ENCODE peak calls at places on chromosome 17, in four cellular contexts. One of them, this sample, is unnamed.

GRCh38 chr17:74478369-74479100 is 12.1 kb downstream of the CD300A start:
- DNase-seq in mucosa of descending colon: no peak
- DNase-seq in dorsolateral prefrontal cortex: no peak
- DNase-seq in brain microvascular endothelial cell: no peak
- DNase-seq in this sample: no peak

GRCh38 chr17:65930140-65930715 is 261.7 kb downstream of the CEP112 start:
- DNase-seq in mucosa of descending colon: no peak
- DNase-seq in dorsolateral prefrontal cortex: no peak
- DNase-seq in brain microvascular endothelial cell: no peak
- DNase-seq in this sample: no peak

GRCh38 chr17:67421869-67422273 is 44.8 kb downstream of the PITPNC1 start:
- DNase-seq in mucosa of descending colon: no peak
- DNase-seq in brain microvascular endothelial cell: peak
- DNase-seq in dorsolateral prefrontal cortex: no peak
- DNase-seq in this sample: peak

GRCh38 chr17:74795327-74796020 is 19.3 kb upstream of the NAT9 start:
- DNase-seq in mucosa of descending colon: no peak
- DNase-seq in dorsolateral prefrontal cortex: no peak
- DNase-seq in brain microvascular endothelial cell: no peak
- DNase-seq in this sample: no peak

GRCh38 chr17:50471009-50471905 is 2.6 kb upstream of the CHAD start:
- DNase-seq in brain microvascular endothelial cell: no peak
- DNase-seq in mucosa of descending colon: peak
- DNase-seq in dorsolateral prefrontal cortex: no peak
- DNase-seq in this sample: no peak

GRCh38 chr17:9842057-9842758 is 16.5 kb downstream of the GLP2R start:
- DNase-seq in brain microvascular endothelial cell: peak
- DNase-seq in mucosa of descending colon: peak
- DNase-seq in dorsolateral prefrontal cortex: peak
- DNase-seq in this sample: peak

GRCh38 chr17:78958556-78959191 is 21.0 kb downstream of the LGALS3BP start:
- DNase-seq in dorsolateral prefrontal cortex: no peak
- DNase-seq in brain microvascular endothelial cell: no peak
- DNase-seq in mucosa of descending colon: no peak
- DNase-seq in this sample: peak

GRCh38 chr17:61495161-61495857 is 43.1 kb downstream of the TBX4 start:
- DNase-seq in dorsolateral prefrontal cortex: no peak
- DNase-seq in brain microvascular endothelial cell: no peak
- DNase-seq in mucosa of descending colon: no peak
- DNase-seq in this sample: peak

GRCh38 chr17:78853926-78854394 is 13.3 kb upstream of the USP36 start:
- DNase-seq in mucosa of descending colon: peak
- DNase-seq in brain microvascular endothelial cell: no peak
- DNase-seq in dorsolateral prefrontal cortex: no peak
- DNase-seq in this sample: no peak

GRCh38 chr17:17685775-17686291 is 4.6 kb downstream of the RAI1 start:
- DNase-seq in mucosa of descending colon: peak
- DNase-seq in brain microvascular endothelial cell: peak
- DNase-seq in dorsolateral prefrontal cortex: no peak
- DNase-seq in this sample: peak

GRCh38 chr17:42023524-42024349 is 3.8 kb downstream of the NKIRAS2 start:
- DNase-seq in mucosa of descending colon: no peak
- DNase-seq in dorsolateral prefrontal cortex: no peak
- DNase-seq in brain microvascular endothelial cell: no peak
- DNase-seq in this sample: no peak

GRCh38 chr17:76801706-76802105 is 63.8 kb downstream of the MFSD11 start:
- DNase-seq in dorsolateral prefrontal cortex: no peak
- DNase-seq in mucosa of descending colon: no peak
- DNase-seq in brain microvascular endothelial cell: no peak
- DNase-seq in this sample: no peak

GRCh38 chr17:75124041-75124818 is 7.3 kb downstream of the NT5C start:
- DNase-seq in dorsolateral prefrontal cortex: peak
- DNase-seq in brain microvascular endothelial cell: peak
- DNase-seq in mucosa of descending colon: peak
- DNase-seq in this sample: peak

GRCh38 chr17:33438136-33438535 is 145.0 kb upstream of the ASIC2 start:
- DNase-seq in mucosa of descending colon: no peak
- DNase-seq in brain microvascular endothelial cell: no peak
- DNase-seq in dorsolateral prefrontal cortex: no peak
- DNase-seq in this sample: no peak

GRCh38 chr17:32516450-32516849 is 29.7 kb downstream of the CDK5R1 start:
- DNase-seq in mucosa of descending colon: no peak
- DNase-seq in brain microvascular endothelial cell: no peak
- DNase-seq in dorsolateral prefrontal cortex: no peak
- DNase-seq in this sample: no peak

GRCh38 chr17:75487351-75488070 is 27.8 kb downstream of the CASKIN2 start:
- DNase-seq in dorsolateral prefrontal cortex: no peak
- DNase-seq in mucosa of descending colon: no peak
- DNase-seq in brain microvascular endothelial cell: peak
- DNase-seq in this sample: no peak

GRCh38 chr17:36221187-36221586 is 10.3 kb downstream of the CCL4L2 start:
- DNase-seq in brain microvascular endothelial cell: no peak
- DNase-seq in dorsolateral prefrontal cortex: no peak
- DNase-seq in mucosa of descending colon: no peak
- DNase-seq in this sample: no peak

GRCh38 chr17:74773871-74774286 is 2.3 kb downstream of the NAT9 start:
- DNase-seq in dorsolateral prefrontal cortex: no peak
- DNase-seq in brain microvascular endothelial cell: peak
- DNase-seq in mucosa of descending colon: no peak
- DNase-seq in this sample: peak

GRCh38 chr17:14355556-14355955 is 54.7 kb downstream of the HS3ST3B1 start:
- DNase-seq in mucosa of descending colon: no peak
- DNase-seq in brain microvascular endothelial cell: no peak
- DNase-seq in dorsolateral prefrontal cortex: no peak
- DNase-seq in this sample: no peak

GRCh38 chr17:68955181-68955841 is at the start of gene ABCA8:
- DNase-seq in brain microvascular endothelial cell: peak
- DNase-seq in dorsolateral prefrontal cortex: peak
- DNase-seq in mucosa of descending colon: no peak
- DNase-seq in this sample: peak

GRCh38 chr17:56793947-56794346 is 39.8 kb downstream of the C17orf67 start:
- DNase-seq in dorsolateral prefrontal cortex: no peak
- DNase-seq in brain microvascular endothelial cell: no peak
- DNase-seq in mucosa of descending colon: no peak
- DNase-seq in this sample: no peak

GRCh38 chr17:8056232-8056975 is 17.5 kb downstream of the ALOX15B start:
- DNase-seq in dorsolateral prefrontal cortex: peak
- DNase-seq in mucosa of descending colon: no peak
- DNase-seq in brain microvascular endothelial cell: peak
- DNase-seq in this sample: peak

GRCh38 chr17:73394523-73395450 is 83.0 kb upstream of the CDC42EP4 start:
- DNase-seq in mucosa of descending colon: no peak
- DNase-seq in brain microvascular endothelial cell: no peak
- DNase-seq in dorsolateral prefrontal cortex: no peak
- DNase-seq in this sample: no peak

GRCh38 chr17:67526700-67527099 is 149.6 kb downstream of the PITPNC1 start:
- DNase-seq in brain microvascular endothelial cell: no peak
- DNase-seq in mucosa of descending colon: no peak
- DNase-seq in dorsolateral prefrontal cortex: no peak
- DNase-seq in this sample: no peak

GRCh38 chr17:77110006-77110374 is 30.8 kb upstream of the SEC14L1 start:
- DNase-seq in mucosa of descending colon: no peak
- DNase-seq in brain microvascular endothelial cell: peak
- DNase-seq in dorsolateral prefrontal cortex: no peak
- DNase-seq in this sample: peak

GRCh38 chr17:7854851-7855642 is at the start of gene TMEM88:
- DNase-seq in mucosa of descending colon: peak
- DNase-seq in brain microvascular endothelial cell: no peak
- DNase-seq in dorsolateral prefrontal cortex: no peak
- DNase-seq in this sample: peak

GRCh38 chr17:79167486-79167885 is 92.9 kb downstream of the ENGASE start:
- DNase-seq in mucosa of descending colon: no peak
- DNase-seq in dorsolateral prefrontal cortex: no peak
- DNase-seq in brain microvascular endothelial cell: no peak
- DNase-seq in this sample: no peak

GRCh38 chr17:83081561-83082201 is 2.3 kb downstream of the METRNL start:
- DNase-seq in dorsolateral prefrontal cortex: no peak
- DNase-seq in mucosa of descending colon: peak
- DNase-seq in brain microvascular endothelial cell: no peak
- DNase-seq in this sample: peak

GRCh38 chr17:40485851-40486512 is 15.4 kb downstream of the TNS4 start:
- DNase-seq in dorsolateral prefrontal cortex: no peak
- DNase-seq in brain microvascular endothelial cell: peak
- DNase-seq in mucosa of descending colon: no peak
- DNase-seq in this sample: peak

GRCh38 chr17:72927146-72927545 is 165.3 kb downstream of the SLC39A11 start:
- DNase-seq in mucosa of descending colon: no peak
- DNase-seq in brain microvascular endothelial cell: no peak
- DNase-seq in dorsolateral prefrontal cortex: no peak
- DNase-seq in this sample: no peak

GRCh38 chr17:57985675-57985974 is 2.4 kb downstream of the VEZF1 start:
- DNase-seq in brain microvascular endothelial cell: no peak
- DNase-seq in dorsolateral prefrontal cortex: no peak
- DNase-seq in mucosa of descending colon: no peak
- DNase-seq in this sample: peak

GRCh38 chr17:82936768-82937171 is 96.9 kb upstream of the ZNF750 start:
- DNase-seq in mucosa of descending colon: no peak
- DNase-seq in dorsolateral prefrontal cortex: no peak
- DNase-seq in brain microvascular endothelial cell: no peak
- DNase-seq in this sample: no peak

GRCh38 chr17:55263565-55264272 is 1.0 kb upstream of the HLF start:
- DNase-seq in mucosa of descending colon: peak
- DNase-seq in dorsolateral prefrontal cortex: no peak
- DNase-seq in brain microvascular endothelial cell: no peak
- DNase-seq in this sample: no peak

GRCh38 chr17:17295141-17295540 is 8.0 kb upstream of the NT5M start:
- DNase-seq in dorsolateral prefrontal cortex: no peak
- DNase-seq in brain microvascular endothelial cell: no peak
- DNase-seq in mucosa of descending colon: no peak
- DNase-seq in this sample: no peak

GRCh38 chr17:79979201-79979840 is 56.4 kb downstream of the TBC1D16 start:
- DNase-seq in mucosa of descending colon: no peak
- DNase-seq in dorsolateral prefrontal cortex: no peak
- DNase-seq in brain microvascular endothelial cell: no peak
- DNase-seq in this sample: no peak

GRCh38 chr17:31453896-31454295 is 62.4 kb downstream of the RAB11FIP4 start:
- DNase-seq in mucosa of descending colon: no peak
- DNase-seq in dorsolateral prefrontal cortex: no peak
- DNase-seq in brain microvascular endothelial cell: no peak
- DNase-seq in this sample: no peak

GRCh38 chr17:65228734-65229390 is 91.7 kb downstream of the RGS9 start:
- DNase-seq in mucosa of descending colon: no peak
- DNase-seq in brain microvascular endothelial cell: no peak
- DNase-seq in dorsolateral prefrontal cortex: no peak
- DNase-seq in this sample: peak

GRCh38 chr17:5035356-5035755 is at the start of gene SLC52A1:
- DNase-seq in dorsolateral prefrontal cortex: no peak
- DNase-seq in mucosa of descending colon: peak
- DNase-seq in brain microvascular endothelial cell: no peak
- DNase-seq in this sample: no peak
- H3K4me3 ChIP-seq in dorsolateral prefrontal cortex: peak
- H3K4me3 ChIP-seq in mucosa of descending colon: no peak
- H3K4me3 ChIP-seq in brain microvascular endothelial cell: no peak
- H3K4me3 ChIP-seq in this sample: no peak

GRCh38 chr17:324151-324571 is 28.4 kb downstream of the RPH3AL start:
- DNase-seq in mucosa of descending colon: peak
- DNase-seq in dorsolateral prefrontal cortex: no peak
- DNase-seq in brain microvascular endothelial cell: no peak
- DNase-seq in this sample: no peak
- H3K4me3 ChIP-seq in mucosa of descending colon: no peak
- H3K4me3 ChIP-seq in dorsolateral prefrontal cortex: no peak
- H3K4me3 ChIP-seq in brain microvascular endothelial cell: no peak
- H3K4me3 ChIP-seq in this sample: no peak

DNA sequence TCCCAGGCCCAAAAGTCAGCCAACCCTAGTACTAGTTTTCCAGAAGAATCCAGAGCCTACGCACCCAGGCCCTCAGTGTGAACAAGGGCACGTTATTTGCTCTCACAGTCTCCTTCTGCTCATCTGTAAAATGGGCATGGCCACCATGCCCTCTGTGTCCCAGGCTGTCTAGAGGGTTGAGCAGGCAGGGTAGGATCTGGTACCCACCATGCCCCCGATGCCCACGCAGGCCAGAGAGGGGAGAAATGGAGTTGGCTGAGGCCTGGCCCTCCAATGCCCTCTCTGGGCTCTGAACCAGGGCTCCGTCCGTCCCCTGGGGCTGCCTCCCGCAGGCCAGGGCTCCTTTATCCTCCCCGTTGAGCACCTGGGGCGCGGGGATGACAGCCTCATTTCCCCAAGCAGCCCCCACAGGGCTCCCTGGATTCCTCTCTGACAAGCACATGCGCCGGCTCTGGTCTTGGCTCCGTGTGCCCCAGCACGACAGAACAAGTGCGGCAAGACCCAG is 9.1 kb upstream of the BAHCC1 start:
- DNase-seq in dorsolateral prefrontal cortex: no peak
- DNase-seq in brain microvascular endothelial cell: no peak
- DNase-seq in mucosa of descending colon: no peak
- DNase-seq in this sample: no peak
- H3K4me3 ChIP-seq in dorsolateral prefrontal cortex: peak
- H3K4me3 ChIP-seq in brain microvascular endothelial cell: peak
- H3K4me3 ChIP-seq in mucosa of descending colon: no peak
- H3K4me3 ChIP-seq in this sample: peak

GRCh38 chr17:38600416-38600815 is 5.3 kb downstream of the SRCIN1 start:
- DNase-seq in mucosa of descending colon: no peak
- DNase-seq in brain microvascular endothelial cell: no peak
- DNase-seq in dorsolateral prefrontal cortex: no peak
- DNase-seq in this sample: no peak
- H3K4me3 ChIP-seq in mucosa of descending colon: no peak
- H3K4me3 ChIP-seq in brain microvascular endothelial cell: no peak
- H3K4me3 ChIP-seq in dorsolateral prefrontal cortex: peak
- H3K4me3 ChIP-seq in this sample: no peak

GRCh38 chr17:38454528-38454927 is 26.3 kb downstream of the ARHGAP23 start:
- DNase-seq in brain microvascular endothelial cell: peak
- DNase-seq in mucosa of descending colon: no peak
- DNase-seq in dorsolateral prefrontal cortex: peak
- DNase-seq in this sample: peak
- H3K4me3 ChIP-seq in brain microvascular endothelial cell: peak
- H3K4me3 ChIP-seq in mucosa of descending colon: no peak
- H3K4me3 ChIP-seq in dorsolateral prefrontal cortex: peak
- H3K4me3 ChIP-seq in this sample: peak

GRCh38 chr17:47733047-47733413 is at the start of gene TBX21:
- DNase-seq in dorsolateral prefrontal cortex: no peak
- DNase-seq in brain microvascular endothelial cell: no peak
- DNase-seq in mucosa of descending colon: peak
- DNase-seq in this sample: no peak
- H3K4me3 ChIP-seq in dorsolateral prefrontal cortex: peak
- H3K4me3 ChIP-seq in brain microvascular endothelial cell: no peak
- H3K4me3 ChIP-seq in mucosa of descending colon: peak
- H3K4me3 ChIP-seq in this sample: no peak

GRCh38 chr17:81911969-81912368 is 770 bp upstream of the PCYT2 start:
- DNase-seq in mucosa of descending colon: no peak
- DNase-seq in dorsolateral prefrontal cortex: no peak
- DNase-seq in brain microvascular endothelial cell: no peak
- DNase-seq in this sample: no peak
- H3K4me3 ChIP-seq in mucosa of descending colon: no peak
- H3K4me3 ChIP-seq in dorsolateral prefrontal cortex: peak
- H3K4me3 ChIP-seq in brain microvascular endothelial cell: no peak
- H3K4me3 ChIP-seq in this sample: no peak

This sample was measured in fibroblast of the aortic adventitia.